ENCODE peak calls at places on chromosomes 13 and 19, in eight cellular contexts. W is heart right ventricle, R is HCT116, Z is Panc1, A is RWPE2, V is PC-3, Y is pancreas, C is body of pancreas. H is an unnamed sample.

GRCh38 chr13:20714563-20715339 is 11.3 kb downstream of the IL17D start:
- ATAC-seq in W (peak; percentile 56), R (no peak), Z (no peak), A (no peak), V (no peak), Y (peak; percentile 30), C (peak; percentile 22), H (peak; percentile 78)

GRCh38 chr19:2164020-2164988 is 571 bp downstream of the DOT1L start:
- ATAC-seq in W (peak; percentile 19), R (no peak), Z (peak; percentile 24), A (no peak), V (peak; percentile 2), Y (peak; percentile 4), C (peak; percentile 13), H (peak; percentile 42)

GRCh38 chr13:29937836-29938235 is 87.4 kb upstream of the UBL3 start:
- ATAC-seq in W (no peak), R (no peak), Z (no peak), A (no peak), V (no peak), Y (no peak), C (no peak), H (no peak)

GRCh38 chr13:67106502-67107057 is 123.6 kb downstream of the PCDH9 start:
- ATAC-seq in W (no peak), R (no peak), Z (no peak), A (no peak), V (no peak), Y (no peak), C (no peak), H (no peak)

GRCh38 chr13:95153647-95154405 is 147.4 kb downstream of the ABCC4 start:
- ATAC-seq in W (no peak), R (no peak), Z (no peak), A (peak; percentile 63), V (peak; percentile 61), Y (no peak), C (no peak), H (no peak)

GRCh38 chr19:54045771-54046170 is 17.9 kb downstream of the VSTM1 start:
- ATAC-seq in W (no peak), R (no peak), Z (no peak), A (no peak), V (no peak), Y (no peak), C (no peak), H (no peak)

GRCh38 chr13:33263484-33263883 is 22.1 kb downstream of the STARD13 start:
- ATAC-seq in W (no peak), R (no peak), Z (no peak), A (no peak), V (no peak), Y (no peak), C (no peak), H (no peak)

GRCh38 chr13:90708159-90708558 is 639.3 kb upstream of the MIR17HG start:
- ATAC-seq in W (no peak), R (no peak), Z (no peak), A (no peak), V (no peak), Y (no peak), C (no peak), H (no peak)

GRCh38 chr13:102651392-102651791 is 43.5 kb downstream of the METTL21C start:
- ATAC-seq in W (no peak), R (no peak), Z (no peak), A (peak; percentile 66), V (peak; percentile 71), Y (no peak), C (no peak), H (no peak)

GRCh38 chr13:99990045-99990977 is 8.7 kb downstream of the ZIC2 start:
- ATAC-seq in W (no peak), R (no peak), Z (no peak), A (no peak), V (no peak), Y (no peak), C (no peak), H (no peak)

GRCh38 chr13:44747179-44747578 is 171.0 kb upstream of the TSC22D1 start:
- ATAC-seq in W (peak; percentile 82), R (no peak), Z (no peak), A (no peak), V (no peak), Y (peak; percentile 78), C (peak; percentile 81), H (no peak)

GRCh38 chr13:97234742-97235141 is 12.6 kb downstream of the MBNL2 start:
- ATAC-seq in W (no peak), R (no peak), Z (peak; percentile 11), A (no peak), V (no peak), Y (peak; percentile 80), C (peak; percentile 55), H (no peak)

GRCh38 chr13:97235549-97236206 is 13.5 kb downstream of the MBNL2 start:
- ATAC-seq in W (no peak), R (no peak), Z (no peak), A (no peak), V (no peak), Y (peak; percentile 60), C (no peak), H (no peak)

GRCh38 chr13:97233499-97233898 is 11.4 kb downstream of the MBNL2 start:
- ATAC-seq in W (no peak), R (no peak), Z (no peak), A (no peak), V (no peak), Y (no peak), C (no peak), H (no peak)

GRCh38 chr13:97231832-97232201 is 9.7 kb downstream of the MBNL2 start:
- ATAC-seq in W (no peak), R (no peak), Z (no peak), A (no peak), V (no peak), Y (no peak), C (no peak), H (peak; percentile 29)

GRCh38 chr13:97234236-97234635 is 12.1 kb downstream of the MBNL2 start:
- ATAC-seq in W (no peak), R (no peak), Z (no peak), A (no peak), V (no peak), Y (peak; percentile 8), C (no peak), H (no peak)
- H3K4me1 ChIP-seq in W (peaks cover 16% of the 10 kb centered on the region), R (peaks cover 11% of the 10 kb centered on the region), Z (peaks cover 96% of the 10 kb centered on the region), A (peaks cover 3% of the 10 kb centered on the region), V (no peaks in the 10 kb centered on the region), Y (peaks cover 61% of the 10 kb centered on the region), C (peaks cover 82% of the 10 kb centered on the region), H (peaks cover 100% of the 10 kb centered on the region)

DNA sequence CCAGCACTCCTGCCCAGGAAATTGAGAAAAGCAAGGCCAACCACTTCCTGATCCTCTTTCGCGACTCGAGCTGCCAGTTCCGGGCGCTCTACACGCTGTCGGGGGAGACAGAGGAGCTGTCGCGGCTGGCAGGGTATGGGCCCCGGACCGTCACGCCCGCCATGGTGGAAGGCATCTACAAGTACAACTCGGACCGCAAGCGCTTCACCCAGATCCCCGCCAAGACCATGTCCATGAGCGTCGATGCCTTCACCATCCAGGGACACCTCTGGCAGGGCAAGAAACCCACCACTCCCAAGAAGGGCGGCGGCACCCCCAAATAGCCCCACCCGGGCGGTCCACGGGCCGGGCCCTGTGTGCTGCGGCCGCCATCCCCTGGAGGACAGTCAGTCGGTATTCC is 11.6 kb downstream of the XAB2 start:
- ATAC-seq in W (no peak), R (no peak), Z (no peak), A (no peak), V (no peak), Y (no peak), C (no peak), H (no peak)
- H3K27ac ChIP-seq in W (no peak overlapping the region), R (no peak overlapping the region), Z (no peak overlapping the region), A (no peak overlapping the region), V (no peak overlapping the region), Y (peak overlapping the region; percentile 99), C (peak overlapping the region; percentile 99), H (no peak overlapping the region)

GRCh38 chr19:46297700-46298476 is 1.0 kb downstream of the HIF3A start:
- ATAC-seq in W (peak; percentile 56), R (peak; percentile 23), Z (no peak), A (no peak), V (no peak), Y (peak; percentile 4), C (peak; percentile 4), H (peak; percentile 68)
- H3K4me3 ChIP-seq in W (peak overlapping the region; percentile 68), R (no peak overlapping the region), Z (no peak overlapping the region), A (no peak overlapping the region), V (no peak overlapping the region), Y (peak overlapping the region; percentile 27), C (no peak overlapping the region), H (peak overlapping the region; percentile 88)

DNA sequence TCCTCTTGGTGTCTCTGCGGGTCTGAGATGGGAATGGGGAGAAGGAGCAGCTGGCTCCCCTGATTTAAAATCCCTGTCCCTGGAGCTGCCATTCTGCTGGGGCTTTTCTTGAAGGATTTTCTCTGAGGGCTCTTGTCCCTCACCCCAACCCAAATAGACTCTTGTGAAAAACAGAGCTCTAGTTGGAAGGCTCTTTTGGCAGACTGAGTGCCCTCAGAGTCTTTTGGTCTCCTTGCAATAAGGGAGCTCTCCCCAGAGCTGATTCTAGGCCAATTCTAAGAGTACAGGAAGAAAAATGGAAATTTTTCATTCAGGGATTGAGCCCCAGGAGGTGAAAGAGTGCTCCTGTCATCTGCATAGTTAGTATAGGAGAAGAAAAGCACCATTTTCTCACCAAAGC is 238.3 kb downstream of the COG6 start:
- ATAC-seq in W (peak; percentile 64), R (no peak), Z (no peak), A (no peak), V (no peak), Y (no peak), C (no peak), H (no peak)
- H3K4me1 ChIP-seq in W (no peaks in the 10 kb centered on the region), R (peaks cover 7% of the 10 kb centered on the region), Z (no peaks in the 10 kb centered on the region), A (no peaks in the 10 kb centered on the region), V (peaks cover 9% of the 10 kb centered on the region), Y (no peaks in the 10 kb centered on the region), C (no peaks in the 10 kb centered on the region), H (no peaks in the 10 kb centered on the region)

GRCh38 chr19:49474545-49474930 is 523 bp downstream of the FLT3LG start:
- ATAC-seq in W (no peak), R (no peak), Z (no peak), A (no peak), V (no peak), Y (no peak), C (no peak), H (no peak)

GRCh38 chr19:49472936-49473335 is 1.1 kb upstream of the FLT3LG start:
- ATAC-seq in W (no peak), R (no peak), Z (no peak), A (no peak), V (no peak), Y (no peak), C (no peak), H (no peak)

GRCh38 chr19:49473868-49474544 is at the start of gene FLT3LG:
- ATAC-seq in W (peak; percentile 74), R (peak; percentile 41), Z (peak; percentile 72), A (peak; percentile 63), V (peak; percentile 80), Y (peak; percentile 82), C (peak; percentile 67), H (peak; percentile 76)

GRCh38 chr19:49475995-49476880 is 2.2 kb downstream of the FLT3LG start:
- ATAC-seq in W (no peak), R (peak; percentile 73), Z (peak; percentile 71), A (peak; percentile 26), V (peak; percentile 11), Y (no peak), C (no peak), H (no peak)

GRCh38 chr19:49475191-49475932 is 1.3 kb downstream of the FLT3LG start:
- ATAC-seq in W (no peak), R (no peak), Z (no peak), A (peak; percentile 10), V (no peak), Y (no peak), C (no peak), H (no peak)
- H3K27ac ChIP-seq in W (no peak overlapping the region), R (no peak overlapping the region), Z (no peak overlapping the region), A (no peak overlapping the region), V (no peak overlapping the region), Y (no peak overlapping the region), C (peak overlapping the region; percentile 25), H (peak overlapping the region; percentile 86)